ENCODE peak calls at places on chromosomes 16 and 17, in ten cellular contexts. G, X, Q, N, K, S, M, Y, D and W are unnamed samples.

GRCh38 chr17:78766225-78766624 is 15.8 kb downstream of the CYTH1 start:
- DNase-seq in G (no peak), X (no peak), Q (no peak), N (no peak), K (no peak), S (no peak), M (no peak), Y (peak; percentile 68), D (no peak), W (no peak)

GRCh38 chr17:29591737-29592624 is 951 bp upstream of the ANKRD13B start:
- DNase-seq in G (peak; percentile 97), X (peak; percentile 81), Q (no peak), N (peak; percentile 66), K (peak; percentile 91), S (peak; percentile 70), M (peak; percentile 80), Y (peak; percentile 63), D (peak; percentile 91), W (no peak)

GRCh38 chr17:41707803-41708669 is 4.1 kb upstream of the GAST start:
- DNase-seq in G (no peak), X (no peak), Q (no peak), N (no peak), K (no peak), S (no peak), M (no peak), Y (no peak), D (no peak), W (no peak)

GRCh38 chr17:37060094-37060493 is 111.3 kb downstream of the AATF start:
- DNase-seq in G (no peak), X (no peak), Q (no peak), N (no peak), K (no peak), S (no peak), M (no peak), Y (no peak), D (no peak), W (no peak)

GRCh38 chr17:17440938-17441730 is 35.7 kb upstream of the MED9 start:
- DNase-seq in G (peak; percentile 73), X (no peak), Q (no peak), N (no peak), K (no peak), S (no peak), M (peak; percentile 55), Y (no peak), D (no peak), W (no peak)

GRCh38 chr16:81626181-81626674 is 152.9 kb upstream of the PLCG2 start:
- DNase-seq in G (no peak), X (no peak), Q (no peak), N (no peak), K (peak; percentile 51), S (no peak), M (no peak), Y (peak; percentile 76), D (no peak), W (peak; percentile 36)

GRCh38 chr17:77601054-77601979 is 357.2 kb upstream of the TNRC6C start:
- DNase-seq in G (peak; percentile 92), X (peak; percentile 85), Q (no peak), N (no peak), K (peak; percentile 56), S (no peak), M (no peak), Y (no peak), D (peak; percentile 94), W (no peak)

GRCh38 chr17:48244121-48244711 is 136.7 kb downstream of the SNX11 start:
- DNase-seq in G (no peak), X (no peak), Q (no peak), N (peak; percentile 37), K (peak; percentile 48), S (no peak), M (peak; percentile 41), Y (no peak), D (no peak), W (no peak)

DNA sequence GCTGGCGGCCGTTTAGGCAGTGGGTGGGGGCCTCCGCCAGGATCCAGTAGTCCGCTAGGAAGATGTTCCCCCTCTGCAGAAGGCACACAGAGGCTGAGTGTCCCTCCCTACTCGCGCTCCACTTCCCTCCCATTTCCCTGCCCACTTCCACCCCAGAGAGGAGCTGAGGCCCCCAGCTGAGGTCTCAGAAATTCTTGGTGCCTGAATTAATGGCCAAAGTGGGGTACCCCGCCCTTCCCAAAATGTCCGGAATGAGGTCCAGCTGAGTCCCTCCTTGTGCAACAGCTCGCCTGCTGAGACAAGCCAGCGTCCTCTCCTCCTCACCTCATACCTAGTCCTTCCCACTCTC is 7.9 kb downstream of the ALOXE3 start:
- DNase-seq in G (no peak), X (no peak), Q (no peak), N (no peak), K (no peak), S (no peak), M (no peak), Y (no peak), D (no peak), W (no peak)
- H3K4me3 ChIP-seq in G (no peak overlapping the region), X (no peak overlapping the region), Q (no peak overlapping the region), N (no peak overlapping the region), K (no peak overlapping the region), S (peak overlapping the region; percentile 77), M (no peak overlapping the region), Y (no peak overlapping the region), D (peak overlapping the region; percentile 1), W (no peak overlapping the region)

DNA sequence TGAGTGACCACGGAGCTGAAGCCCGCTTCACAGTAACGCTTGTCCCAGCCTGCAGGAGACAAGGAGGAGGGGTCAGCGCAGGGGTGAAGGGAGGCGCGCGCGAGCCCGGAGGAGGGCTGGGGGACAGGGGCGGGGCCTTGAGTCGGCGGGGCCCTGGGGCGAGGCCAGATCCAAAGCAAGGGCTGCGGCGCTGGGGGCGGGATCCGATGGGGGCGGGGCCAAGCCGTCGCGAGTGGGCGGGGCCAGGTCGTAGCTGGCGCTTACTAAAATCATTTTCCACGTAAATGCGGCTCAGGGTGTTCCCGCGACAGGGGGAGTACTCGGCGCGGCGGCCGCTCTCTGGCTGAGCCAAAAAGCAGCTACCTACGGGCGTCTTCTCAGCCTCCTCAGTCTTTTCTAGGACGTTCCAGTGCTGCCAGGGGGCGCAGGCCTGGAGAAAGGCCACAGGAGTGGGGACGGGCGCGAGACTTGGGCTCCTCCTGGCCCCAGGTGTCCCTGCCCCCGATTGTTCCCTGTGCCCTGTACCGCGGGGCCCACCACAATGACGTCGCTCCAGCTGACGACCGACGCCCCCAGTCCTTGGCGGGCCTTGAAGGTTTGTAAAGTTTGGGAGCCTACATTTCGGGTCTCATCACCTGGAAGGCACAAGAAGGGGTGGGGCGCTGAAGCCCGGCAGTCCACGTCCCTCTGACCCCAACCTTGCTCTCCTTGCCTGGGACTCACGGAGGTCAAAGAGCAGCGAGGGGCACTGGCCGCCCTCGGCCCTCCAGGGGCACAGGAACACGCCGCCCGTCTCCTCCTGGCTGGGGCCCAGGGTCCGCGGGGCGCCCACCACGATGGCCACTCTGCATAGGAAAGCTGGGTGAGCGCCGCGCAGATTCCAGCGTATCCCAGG is 3.9 kb downstream of the ITGA2B start:
- DNase-seq in G (peak; percentile 94), X (peak; percentile 61), Q (peak; percentile 51), N (peak; percentile 51), K (peak; percentile 83), S (peak; percentile 70), M (peak; percentile 83), Y (peak; percentile 61), D (peak; percentile 85), W (no peak)
- TF ChIP-seq CTCF in G (no peak), X (no peak), Q (peak; percentile 15), N (peak; percentile 35), K (no peak), S (no peak), M (peak; percentile 17), Y (no peak), D (peak; percentile 15), W (peak; percentile 30)

GRCh38 chr16:20611350-20611902 is 35.3 kb upstream of the ACSM2B start:
- DNase-seq in G (no peak), X (peak; percentile 53), Q (no peak), N (no peak), K (no peak), S (no peak), M (no peak), Y (no peak), D (peak; percentile 89), W (no peak)

GRCh38 chr16:20612551-20613470 is 36.6 kb upstream of the ACSM2B start:
- DNase-seq in G (no peak), X (peak; percentile 78), Q (no peak), N (no peak), K (no peak), S (no peak), M (no peak), Y (no peak), D (peak; percentile 87), W (no peak)

GRCh38 chr16:20610192-20610891 is 34.2 kb upstream of the ACSM2B start:
- DNase-seq in G (no peak), X (no peak), Q (no peak), N (no peak), K (no peak), S (no peak), M (no peak), Y (no peak), D (peak; percentile 67), W (no peak)

GRCh38 chr16:20611975-20612471 is 35.9 kb upstream of the ACSM2B start:
- DNase-seq in G (no peak), X (peak; percentile 44), Q (no peak), N (no peak), K (no peak), S (no peak), M (no peak), Y (no peak), D (peak; percentile 87), W (no peak)

DNA sequence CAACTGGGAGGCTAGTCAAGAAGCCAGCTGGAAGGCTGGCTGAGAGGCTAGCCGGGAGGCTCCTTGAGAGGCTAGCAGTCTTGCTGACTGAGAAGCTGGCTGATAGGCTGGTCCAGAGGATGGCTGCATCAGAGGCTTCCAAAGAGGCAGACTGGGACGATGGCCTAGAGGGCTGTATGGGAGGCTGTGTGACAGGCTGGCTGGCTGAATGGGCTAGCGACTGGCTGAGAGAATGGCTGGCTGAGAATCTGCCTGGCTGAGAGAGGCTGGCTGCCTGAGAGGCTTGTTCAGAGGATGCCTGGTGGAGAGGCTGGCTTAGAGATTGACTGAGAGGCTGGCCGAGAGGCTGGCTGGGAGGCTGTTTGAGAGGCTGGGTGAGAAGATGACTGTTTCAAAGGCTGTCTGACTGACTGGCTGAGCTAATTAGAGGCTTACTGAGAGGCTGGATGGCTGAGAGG is 34.8 kb upstream of the ACSM2B start:
- DNase-seq in G (no peak), X (no peak), Q (no peak), N (no peak), K (no peak), S (no peak), M (no peak), Y (no peak), D (peak; percentile 64), W (no peak)
- H3K4me3 ChIP-seq in G (no peak overlapping the region), X (peak overlapping the region; percentile 51), Q (no peak overlapping the region), N (no peak overlapping the region), K (no peak overlapping the region), S (no peak overlapping the region), M (no peak overlapping the region), Y (no peak overlapping the region), D (peak overlapping the region; percentile 49), W (no peak overlapping the region)

DNA sequence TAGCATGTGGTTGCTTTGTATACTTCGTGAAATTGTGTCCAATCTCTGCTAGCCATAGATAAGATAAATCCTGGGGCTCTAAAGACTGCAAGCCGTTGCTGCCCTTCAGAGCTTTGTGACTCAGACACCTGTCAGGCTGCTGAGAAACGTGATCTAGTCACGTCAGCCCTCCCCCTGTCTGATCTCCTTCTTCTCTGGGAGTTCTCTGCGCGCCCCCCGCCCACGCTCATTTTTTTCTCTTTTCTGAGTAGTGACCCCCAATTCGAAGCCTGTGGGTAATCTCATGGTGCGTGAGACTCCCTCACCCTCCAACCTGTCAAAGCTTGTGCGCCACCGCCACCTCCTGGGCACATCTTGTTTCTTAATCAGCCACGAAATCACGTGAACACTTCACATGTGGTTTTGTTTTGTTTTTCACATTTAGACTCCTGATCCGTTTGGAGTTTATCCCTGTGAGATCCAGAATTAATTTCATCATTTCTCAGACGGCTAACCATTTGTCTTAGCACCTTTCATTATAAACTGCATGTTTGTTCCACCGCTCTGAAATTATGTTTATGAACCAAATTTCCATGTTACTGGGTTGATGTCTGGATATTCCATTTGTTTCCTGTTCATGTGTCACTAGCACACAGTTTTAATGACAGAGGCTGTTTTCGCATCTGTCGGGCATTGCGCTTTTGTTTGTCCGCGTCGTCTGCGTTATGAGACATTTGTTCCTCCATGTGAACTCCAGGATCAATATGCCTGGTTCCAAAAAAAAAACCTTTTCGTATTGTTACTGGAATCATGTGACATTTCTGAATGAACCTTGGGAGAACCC is 977 bp upstream of the ZNF778 start:
- DNase-seq in G (peak; percentile 95), X (peak; percentile 85), Q (peak; percentile 79), N (peak; percentile 56), K (peak; percentile 88), S (peak; percentile 75), M (peak; percentile 86), Y (peak; percentile 69), D (peak; percentile 88), W (peak; percentile 43)
- TF ChIP-seq CTCF in G (no peak), X (peak; percentile 65), Q (peak; percentile 60), N (peak; percentile 76), K (peak; percentile 64), S (peak; percentile 80), M (peak; percentile 67), Y (peak; percentile 61), D (peak; percentile 70), W (peak; percentile 70)